ENCODE peak calls at places on chromosome 14, in four cellular contexts. O, U, D and J are unnamed samples.

GRCh38 chr14:75628816-75629215 is 31.9 kb downstream of the ERG28 start:
- DNase-seq in D (no peak), O (no peak), U (no peak), J (no peak)

GRCh38 chr14:52695481-52696091 is at the start of gene ERO1A:
- DNase-seq in O (peak), D (peak), U (peak), J (peak)

GRCh38 chr14:71403673-71404072 is 496.4 kb downstream of the PCNX1 start:
- DNase-seq in D (no peak), O (peak), U (no peak), J (no peak)

GRCh38 chr14:70189678-70190077 is 927 bp upstream of the SLC8A3 start:
- DNase-seq in U (no peak), O (peak), D (no peak), J (no peak)

GRCh38 chr14:39488600-39488999 is 56.4 kb upstream of the FBXO33 start:
- DNase-seq in U (no peak), O (no peak), D (no peak), J (no peak)

GRCh38 chr14:96055065-96055752 is 16.0 kb downstream of the C14orf132 start:
- DNase-seq in U (peak), O (no peak), D (no peak), J (no peak)

GRCh38 chr14:68709007-68709406 is 83.9 kb downstream of the ZFP36L1 start:
- DNase-seq in D (no peak), O (no peak), U (no peak), J (no peak)

GRCh38 chr14:83255015-83255726 is 1721.5 kb upstream of the SEL1L start:
- DNase-seq in O (peak), U (no peak), D (no peak), J (no peak)

GRCh38 chr14:44531648-44532047 is 24.6 kb upstream of the FSCB start:
- DNase-seq in D (no peak), U (no peak), O (no peak), J (no peak)

GRCh38 chr14:46250113-46250703 is 401.4 kb downstream of the RPL10L start:
- DNase-seq in U (no peak), O (peak), D (no peak), J (no peak)

GRCh38 chr14:34733245-34733644 is 18.9 kb upstream of the CFL2 start:
- DNase-seq in U (no peak), D (no peak), O (no peak), J (no peak)

GRCh38 chr14:104462651-104463630 is 116.6 kb upstream of the C14orf180 start:
- DNase-seq in U (no peak), D (no peak), O (no peak), J (no peak)

DNA sequence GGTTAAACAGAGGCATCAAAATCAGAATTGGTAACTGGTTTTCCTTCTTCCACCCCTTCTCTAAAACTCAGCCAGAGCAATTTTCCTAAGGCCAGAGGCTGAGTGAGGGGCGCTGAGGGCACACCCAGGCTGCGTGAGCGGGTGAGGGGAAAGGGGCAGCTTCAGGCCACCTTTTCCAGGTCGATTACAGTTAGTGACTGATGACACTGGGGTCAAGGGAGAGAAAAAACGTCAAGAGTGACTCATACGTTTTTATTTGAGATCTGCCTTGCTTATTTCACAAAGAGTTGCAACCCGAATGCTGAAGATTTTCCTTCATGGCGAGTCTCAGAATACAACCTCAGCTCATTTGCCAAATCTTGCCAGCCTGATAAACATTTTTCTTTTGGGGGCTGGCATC is 46.7 kb upstream of the EVL start:
- DNase-seq in U (no peak), D (no peak), O (no peak), J (no peak)
- H3K4me3 ChIP-seq in U (no peak), D (no peak), O (no peak), J (no peak)

DNA sequence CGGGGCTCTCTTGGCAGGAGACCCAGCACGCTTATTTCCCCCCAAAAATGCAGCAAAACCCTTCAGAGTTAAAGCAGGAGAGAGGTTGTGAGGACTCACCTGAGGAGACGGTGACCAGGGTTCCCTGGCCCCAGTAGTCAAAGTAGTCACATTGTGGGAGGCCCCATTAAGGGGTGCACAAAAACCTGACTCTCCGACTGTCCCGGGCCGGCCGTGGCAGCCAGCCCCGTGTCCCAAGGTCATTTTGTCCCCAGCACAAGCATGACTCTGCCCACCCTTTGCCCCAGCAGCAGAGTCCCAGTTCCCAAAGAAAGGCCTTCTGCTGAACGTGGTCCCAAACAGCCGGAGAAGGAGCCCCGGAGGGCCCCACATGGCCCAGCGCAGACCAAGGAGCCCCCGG is 337.7 kb downstream of the TMEM121 start:
- DNase-seq in D (peak), U (peak), O (peak), J (no peak)
- H3K4me3 ChIP-seq in D (no peak), U (no peak), O (peak), J (no peak)

GRCh38 chr14:61387076-61387475 is 65.7 kb downstream of the PRKCH start:
- DNase-seq in O (no peak), D (no peak), U (no peak), J (no peak)

GRCh38 chr14:61385002-61385685 is 63.8 kb downstream of the PRKCH start:
- DNase-seq in O (peak), D (no peak), U (no peak), J (no peak)

GRCh38 chr14:61388976-61389576 is 67.7 kb downstream of the PRKCH start:
- DNase-seq in O (no peak), U (no peak), D (no peak), J (no peak)

GRCh38 chr14:61388173-61388975 is 67.0 kb downstream of the PRKCH start:
- DNase-seq in U (no peak), D (no peak), O (peak), J (no peak)

DNA sequence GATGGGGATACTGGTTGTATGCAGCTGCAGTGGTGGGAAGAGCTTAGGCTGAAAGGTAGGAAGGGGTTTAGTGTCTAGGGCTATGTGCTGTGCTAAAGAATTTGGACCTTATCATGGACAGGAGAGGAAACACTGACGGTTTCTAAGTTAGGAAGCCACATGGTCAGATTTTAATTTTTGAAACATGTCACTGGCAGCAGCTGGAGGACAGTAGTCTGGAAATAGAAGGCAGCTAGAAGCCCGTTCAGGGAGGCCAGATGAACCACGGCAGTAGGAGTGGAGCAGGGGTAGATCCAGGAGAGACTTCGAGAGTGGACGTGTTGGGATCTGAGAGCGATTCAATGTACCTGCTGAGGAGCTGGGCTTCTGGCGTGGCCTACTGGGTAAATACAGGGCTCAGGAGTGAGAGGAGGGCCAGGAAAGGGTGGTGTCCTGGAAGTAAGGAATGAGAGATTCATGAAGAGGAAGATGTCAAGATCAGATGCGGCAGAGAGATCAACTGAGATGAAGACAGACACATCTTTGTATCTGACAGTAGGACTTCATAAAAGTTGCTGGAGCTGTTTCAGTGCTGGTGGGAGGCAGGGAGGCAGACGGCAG is 64.9 kb downstream of the PRKCH start:
- DNase-seq in D (no peak), O (no peak), U (no peak), J (no peak)
- H3K4me3 ChIP-seq in D (no peak), O (no peak), U (no peak), J (no peak)

DNA sequence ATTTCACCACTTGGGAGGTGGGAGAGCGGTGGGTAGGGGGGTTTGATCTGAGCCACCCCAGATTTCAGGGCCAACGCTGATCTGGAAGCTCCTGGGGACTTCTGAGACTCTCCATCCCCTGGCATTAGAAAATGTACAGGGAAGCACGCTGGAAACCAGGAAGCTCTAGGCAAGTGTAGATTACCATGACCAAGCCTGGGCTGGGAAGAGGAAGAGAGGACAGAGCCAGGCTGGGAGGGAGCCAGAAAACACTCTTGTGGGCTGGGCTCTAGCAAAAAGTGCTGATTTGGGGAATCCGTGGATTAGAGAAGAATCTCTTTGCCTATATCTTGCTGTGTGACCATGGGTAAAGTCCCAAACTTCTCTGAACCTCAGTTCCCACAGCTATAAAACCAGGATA is 236.7 kb downstream of the BCL11B start:
- DNase-seq in O (no peak), U (peak), D (no peak), J (no peak)
- H3K4me3 ChIP-seq in O (no peak), U (peak), D (no peak), J (no peak)

DNA sequence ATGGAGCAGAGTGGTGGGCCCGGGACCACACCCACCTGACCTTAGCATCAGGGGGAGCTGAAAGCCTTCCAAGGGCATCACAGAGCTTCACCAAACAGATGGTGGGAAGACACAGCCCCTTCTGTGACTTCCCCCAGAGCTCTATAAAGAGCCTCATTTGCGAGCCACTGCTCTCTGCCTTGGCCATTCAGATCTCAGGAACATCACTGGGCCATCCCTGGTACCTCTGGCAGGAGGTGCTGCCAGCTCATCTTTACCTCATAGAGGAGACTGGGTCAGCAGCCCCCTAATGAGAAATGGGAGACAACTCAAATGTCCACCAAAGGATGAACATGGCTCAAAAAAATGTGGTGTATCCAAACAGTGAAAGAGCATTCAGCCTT is 116.9 kb downstream of the GCH1 start:
- DNase-seq in D (no peak), U (no peak), O (no peak), J (no peak)
- H3K4me3 ChIP-seq in D (no peak), U (no peak), O (no peak), J (no peak)

GRCh38 chr14:63726499-63726898 is 1.4 kb downstream of the SGPP1 start:
- DNase-seq in O (no peak), D (no peak), U (no peak), J (no peak)
- H3K4me3 ChIP-seq in O (peak), D (peak), U (peak), J (peak)

GRCh38 chr14:28407931-28408330 is 358.7 kb upstream of the FOXG1 start:
- DNase-seq in U (no peak), O (no peak), D (no peak), J (no peak)
- H3K4me3 ChIP-seq in U (no peak), O (no peak), D (no peak), J (no peak)